ENCODE peak calls at places on chromosomes 1 and 21, in four cellular contexts. One of them, this sample, is unnamed.

GRCh38 chr1:44714944-44715571 is 15.9 kb downstream of the RNU5D-1 start:
- DNase-seq in H1: no peak
- DNase-seq in K562: peak; percentile 88
- DNase-seq in GM12878: peak; percentile 71
- DNase-seq in this sample: peak; percentile 72

GRCh38 chr21:45386728-45387371 is 18.1 kb upstream of the COL18A1 start:
- DNase-seq in H1: no peak
- DNase-seq in K562: no peak
- DNase-seq in GM12878: no peak
- DNase-seq in this sample: no peak

GRCh38 chr1:18320051-18320450 is 160.7 kb upstream of the KLHDC7A start:
- DNase-seq in GM12878: no peak
- DNase-seq in K562: no peak
- DNase-seq in H1: no peak
- DNase-seq in this sample: no peak

GRCh38 chr1:202682477-202682876 is 27.8 kb downstream of the SYT2 start:
- DNase-seq in H1: no peak
- DNase-seq in K562: no peak
- DNase-seq in GM12878: no peak
- DNase-seq in this sample: no peak

GRCh38 chr1:208907785-208908184 is 663.6 kb upstream of the PLXNA2 start:
- DNase-seq in K562: no peak
- DNase-seq in GM12878: no peak
- DNase-seq in H1: no peak
- DNase-seq in this sample: no peak

GRCh38 chr1:58932820-58933598 is 149.2 kb upstream of the JUN start:
- DNase-seq in K562: no peak
- DNase-seq in H1: no peak
- DNase-seq in GM12878: no peak
- DNase-seq in this sample: peak; percentile 38

GRCh38 chr1:245716561-245716960 is 561.8 kb downstream of the KIF26B start:
- DNase-seq in GM12878: no peak
- DNase-seq in H1: no peak
- DNase-seq in K562: no peak
- DNase-seq in this sample: no peak

GRCh38 chr1:112700290-112701226 is 6.4 kb downstream of the RHOC start:
- DNase-seq in K562: peak; percentile 94
- DNase-seq in H1: peak; percentile 81
- DNase-seq in GM12878: peak; percentile 65
- DNase-seq in this sample: peak; percentile 90

GRCh38 chr1:11806307-11806936 is 431 bp downstream of the CLCN6 start:
- DNase-seq in H1: no peak
- DNase-seq in K562: peak; percentile 54
- DNase-seq in GM12878: no peak
- DNase-seq in this sample: no peak

GRCh38 chr1:1425753-1426495 is 4.8 kb upstream of the ANKRD65 start:
- DNase-seq in H1: no peak
- DNase-seq in GM12878: no peak
- DNase-seq in K562: no peak
- DNase-seq in this sample: no peak

GRCh38 chr1:228540161-228540917 is 53.2 kb downstream of the RNF187 start:
- DNase-seq in K562: no peak
- DNase-seq in GM12878: no peak
- DNase-seq in H1: no peak
- DNase-seq in this sample: no peak
- TF ChIP-seq CBX5 in K562: no peak
- TF ChIP-seq CBX5 in GM12878: no peak
- TF ChIP-seq CBX5 in H1: no peak
- TF ChIP-seq CBX5 in this sample: no peak

GRCh38 chr1:111596499-111596898 is 23.1 kb upstream of the RAP1A start:
- DNase-seq in GM12878: no peak
- DNase-seq in K562: no peak
- DNase-seq in H1: no peak
- DNase-seq in this sample: no peak

GRCh38 chr1:111598534-111598933 is 21.1 kb upstream of the RAP1A start:
- DNase-seq in K562: no peak
- DNase-seq in GM12878: no peak
- DNase-seq in H1: no peak
- DNase-seq in this sample: no peak

GRCh38 chr1:111599781-111600180 is 19.8 kb upstream of the RAP1A start:
- DNase-seq in H1: no peak
- DNase-seq in GM12878: no peak
- DNase-seq in K562: peak; percentile 46
- DNase-seq in this sample: no peak

GRCh38 chr1:111595807-111596206 is 23.8 kb upstream of the RAP1A start:
- DNase-seq in H1: no peak
- DNase-seq in K562: no peak
- DNase-seq in GM12878: no peak
- DNase-seq in this sample: no peak

DNA sequence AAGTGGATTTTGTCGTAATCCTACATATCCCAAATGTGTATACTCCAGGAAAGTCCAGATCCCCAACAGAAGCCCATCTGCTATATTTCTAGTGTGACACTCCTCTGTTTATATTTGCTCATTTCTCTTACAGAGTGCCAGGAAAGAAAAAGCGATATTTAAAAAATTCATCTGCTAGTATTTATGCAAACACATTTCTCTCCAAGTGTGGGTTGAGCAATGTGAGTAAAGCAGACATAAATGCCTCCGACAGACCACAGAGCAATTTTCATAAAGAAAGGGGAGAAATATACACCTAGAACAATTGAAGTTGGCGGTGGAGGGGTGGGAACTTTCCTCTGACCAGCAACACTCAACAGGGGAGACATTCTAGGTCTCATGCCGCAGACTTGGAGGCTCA is 22.2 kb upstream of the RAP1A start:
- DNase-seq in K562: no peak
- DNase-seq in H1: no peak
- DNase-seq in GM12878: no peak
- DNase-seq in this sample: no peak
- TF ChIP-seq CBX5 in K562: no peak
- TF ChIP-seq CBX5 in H1: no peak
- TF ChIP-seq CBX5 in GM12878: no peak
- TF ChIP-seq CBX5 in this sample: no peak

GRCh38 chr1:17094664-17095063 is 24.6 kb downstream of the PADI2 start:
- DNase-seq in K562: no peak
- DNase-seq in GM12878: peak; percentile 35
- DNase-seq in H1: no peak
- DNase-seq in this sample: no peak

GRCh38 chr1:17093822-17094393 is 25.3 kb downstream of the PADI2 start:
- DNase-seq in K562: no peak
- DNase-seq in GM12878: no peak
- DNase-seq in H1: no peak
- DNase-seq in this sample: no peak

GRCh38 chr1:17091252-17091651 is 28.0 kb downstream of the PADI2 start:
- DNase-seq in H1: no peak
- DNase-seq in K562: no peak
- DNase-seq in GM12878: no peak
- DNase-seq in this sample: no peak

GRCh38 chr1:17089496-17089895 is 29.8 kb downstream of the PADI2 start:
- DNase-seq in K562: no peak
- DNase-seq in H1: no peak
- DNase-seq in GM12878: no peak
- DNase-seq in this sample: no peak

DNA sequence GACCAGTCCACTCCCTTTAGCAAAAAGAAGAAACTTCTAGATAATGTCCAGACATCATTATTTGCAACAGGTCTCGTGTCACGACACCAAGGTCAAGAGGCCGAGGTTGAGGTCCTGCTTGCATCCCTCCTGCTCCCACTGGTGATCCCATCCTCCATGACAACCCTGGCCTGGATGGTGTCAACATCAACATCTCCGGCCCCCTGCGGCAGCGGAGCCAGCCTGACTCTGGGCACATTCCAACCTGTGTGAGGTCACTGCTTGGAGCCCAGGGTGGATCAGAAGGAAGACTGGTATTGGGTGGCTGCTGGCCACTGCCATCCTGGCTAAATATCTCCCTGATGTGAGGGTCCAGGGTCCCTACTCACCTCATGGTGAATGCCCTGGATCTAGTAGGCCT is 28.4 kb downstream of the PADI2 start:
- DNase-seq in K562: no peak
- DNase-seq in GM12878: no peak
- DNase-seq in H1: no peak
- DNase-seq in this sample: no peak
- TF ChIP-seq CBX5 in K562: no peak
- TF ChIP-seq CBX5 in GM12878: no peak
- TF ChIP-seq CBX5 in H1: no peak
- TF ChIP-seq CBX5 in this sample: no peak

GRCh38 chr1:84259376-84259775 is 42.1 kb upstream of the SAMD13 start:
- DNase-seq in H1: no peak
- DNase-seq in GM12878: no peak
- DNase-seq in K562: no peak
- DNase-seq in this sample: no peak
- TF ChIP-seq CBX5 in H1: no peak
- TF ChIP-seq CBX5 in GM12878: no peak
- TF ChIP-seq CBX5 in K562: no peak
- TF ChIP-seq CBX5 in this sample: no peak

GRCh38 chr1:240522122-240522822 is 89.7 kb downstream of the GREM2 start:
- DNase-seq in K562: no peak
- DNase-seq in GM12878: no peak
- DNase-seq in H1: no peak
- DNase-seq in this sample: no peak
- TF ChIP-seq CBX5 in K562: no peak
- TF ChIP-seq CBX5 in GM12878: no peak
- TF ChIP-seq CBX5 in H1: no peak
- TF ChIP-seq CBX5 in this sample: no peak